ENCODE peak calls at places on chromosomes 1 and 21, in eight cellular contexts. K, T, H, B, R, J, C and L are unnamed samples.

GRCh38 chr1:43565600-43566360 is 35.1 kb downstream of the PTPRF start:
- DNase-seq in K (no peak), T (peak), H (no peak), B (peak), R (no peak), J (no peak), C (peak), L (peak)

GRCh38 chr1:3584915-3585314 is 26.4 kb downstream of the MEGF6 start:
- DNase-seq in K (no peak), T (no peak), H (no peak), B (no peak), R (no peak), J (no peak), C (no peak), L (no peak)

GRCh38 chr21:31447477-31447876 is 103.4 kb upstream of the TIAM1 start:
- DNase-seq in K (no peak), T (no peak), H (no peak), B (no peak), R (no peak), J (no peak), C (peak), L (peak)

GRCh38 chr1:232873931-232874330 is 68.7 kb downstream of the MAP10 start:
- DNase-seq in K (peak), T (no peak), H (no peak), B (no peak), R (no peak), J (no peak), C (no peak), L (no peak)

GRCh38 chr1:198333744-198334143 is 176.9 kb downstream of the NEK7 start:
- DNase-seq in K (peak), T (no peak), H (no peak), B (peak), R (no peak), J (no peak), C (peak), L (peak)

GRCh38 chr1:106700151-106700550 is 356.3 kb upstream of the PRMT6 start:
- DNase-seq in K (no peak), T (no peak), H (no peak), B (peak), R (no peak), J (no peak), C (no peak), L (peak)

GRCh38 chr1:152049291-152050073 is 12.7 kb upstream of the S100A11 start:
- DNase-seq in K (peak), T (no peak), H (no peak), B (peak), R (no peak), J (peak), C (peak), L (peak)

GRCh38 chr1:20654104-20654690 is 7.0 kb downstream of the DDOST start:
- DNase-seq in K (no peak), T (no peak), H (no peak), B (peak), R (no peak), J (no peak), C (peak), L (peak)

GRCh38 chr1:53080769-53081168 is 18.8 kb downstream of the PODN start:
- DNase-seq in K (no peak), T (no peak), H (no peak), B (no peak), R (no peak), J (no peak), C (no peak), L (no peak)

GRCh38 chr1:117674521-117675400 is 68.9 kb downstream of the TENT5C start:
- DNase-seq in K (no peak), T (no peak), H (peak), B (no peak), R (peak), J (peak), C (peak), L (peak)

GRCh38 chr1:6358757-6359567 is 34.6 kb downstream of the ACOT7 start:
- DNase-seq in K (peak), T (peak), H (no peak), B (peak), R (no peak), J (no peak), C (peak), L (peak)

GRCh38 chr1:56072310-56072709 is 507.1 kb downstream of the PLPP3 start:
- DNase-seq in K (no peak), T (no peak), H (no peak), B (no peak), R (no peak), J (no peak), C (no peak), L (no peak)

GRCh38 chr1:59564192-59564891 is 250.4 kb upstream of the HOOK1 start:
- DNase-seq in K (no peak), T (no peak), H (no peak), B (no peak), R (no peak), J (no peak), C (peak), L (no peak)

GRCh38 chr21:15036189-15036588 is 28.6 kb downstream of the NRIP1 start:
- DNase-seq in K (no peak), T (no peak), H (no peak), B (no peak), R (no peak), J (no peak), C (no peak), L (no peak)

GRCh38 chr21:15037894-15038293 is 26.9 kb downstream of the NRIP1 start:
- DNase-seq in K (no peak), T (no peak), H (no peak), B (no peak), R (no peak), J (no peak), C (no peak), L (no peak)

GRCh38 chr21:15039607-15040299 is 25.0 kb downstream of the NRIP1 start:
- DNase-seq in K (no peak), T (no peak), H (no peak), B (no peak), R (no peak), J (no peak), C (no peak), L (no peak)

GRCh38 chr21:15034126-15034848 is 30.5 kb downstream of the NRIP1 start:
- DNase-seq in K (no peak), T (no peak), H (no peak), B (peak), R (no peak), J (no peak), C (peak), L (peak)

DNA sequence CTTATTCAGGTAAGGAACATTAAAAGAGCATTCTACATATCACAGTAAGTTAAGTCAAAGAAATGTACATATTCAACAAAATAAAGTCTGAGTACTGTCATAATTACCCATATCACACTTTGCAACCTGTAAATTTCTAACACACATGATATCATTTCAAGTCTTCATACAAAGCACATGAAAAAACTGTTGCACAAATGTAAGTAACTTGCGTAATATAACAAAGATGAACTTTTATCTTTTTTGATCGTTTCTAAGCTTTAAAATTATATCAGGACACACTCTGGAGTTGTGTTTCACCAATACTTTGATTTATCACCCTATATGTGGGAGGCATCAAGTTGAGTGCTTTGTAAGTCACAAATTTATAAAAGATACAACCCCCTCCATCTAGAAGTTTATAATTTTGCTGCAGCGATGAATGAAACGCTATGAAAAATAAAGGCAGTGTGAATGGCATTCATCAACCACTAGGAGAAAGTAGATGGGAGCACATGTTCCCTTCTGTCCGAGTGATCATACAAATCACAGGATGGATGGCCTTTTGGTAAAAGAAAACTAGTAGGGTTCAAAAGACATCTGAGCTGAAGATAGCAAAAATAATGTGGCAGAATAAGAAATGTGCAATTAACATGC is 27.6 kb downstream of the NRIP1 start:
- DNase-seq in K (no peak), T (no peak), H (no peak), B (no peak), R (no peak), J (no peak), C (no peak), L (no peak)
- TF ChIP-seq CTCF in K (no peak), T (no peak), H (no peak), B (no peak), R (no peak), J (no peak), C (no peak), L (no peak)

GRCh38 chr1:38585038-38585420 is 274.5 kb downstream of the RRAGC start:
- DNase-seq in K (no peak), T (no peak), H (no peak), B (no peak), R (no peak), J (no peak), C (no peak), L (no peak)
- H3K4me3 ChIP-seq in K (no peak), T (no peak), H (no peak), B (no peak), R (no peak), J (no peak), C (no peak), L (no peak)

DNA sequence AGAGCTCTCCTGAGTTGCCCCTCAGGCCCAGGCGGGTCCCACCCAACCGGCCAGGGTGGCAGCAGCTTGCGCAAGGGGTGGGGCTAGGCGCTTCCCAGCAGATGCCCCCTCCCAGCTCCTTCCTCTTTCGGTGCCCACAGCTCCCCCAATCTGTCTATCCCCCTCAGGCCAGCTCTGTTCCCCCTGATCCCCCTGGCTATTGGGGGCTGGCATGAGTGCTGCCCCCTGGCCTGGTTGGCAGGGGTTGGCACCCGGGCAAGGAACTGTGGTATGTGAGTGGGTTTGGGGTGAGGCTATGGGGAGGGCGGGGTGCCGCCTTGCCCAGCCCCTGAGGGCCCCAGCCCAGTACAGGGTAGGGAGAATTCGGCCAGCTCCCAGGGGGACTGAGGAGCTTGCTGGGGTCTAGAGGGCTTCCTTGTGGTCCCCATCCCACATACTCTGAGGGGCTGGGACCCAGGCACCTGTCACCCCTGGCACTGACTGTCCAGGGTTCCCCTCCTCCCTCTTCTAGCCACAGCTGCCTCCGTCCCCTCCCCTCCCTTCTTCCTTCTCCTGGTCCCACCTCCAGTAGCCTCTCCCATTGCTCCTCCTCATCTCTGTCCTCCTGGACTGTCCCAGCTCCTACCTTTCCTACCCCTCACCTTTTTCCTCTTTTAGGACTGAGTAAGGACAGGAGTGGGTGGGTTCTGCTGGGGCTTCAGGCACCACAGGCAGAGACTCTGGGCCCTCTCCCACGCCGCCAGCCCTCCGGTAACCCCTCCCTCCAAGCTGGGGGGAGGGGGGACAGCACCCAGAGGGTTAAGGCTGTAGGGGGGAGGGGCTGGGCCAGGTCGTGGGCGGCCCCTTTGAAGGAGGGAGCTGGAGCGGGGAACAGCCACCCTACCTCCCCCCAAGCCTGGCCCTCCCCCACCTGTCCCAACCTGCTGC is 5.7 kb downstream of the ZBTB7B start:
- DNase-seq in K (no peak), T (no peak), H (no peak), B (no peak), R (no peak), J (no peak), C (no peak), L (no peak)
- TF ChIP-seq CTCF in K (no peak), T (no peak), H (no peak), B (no peak), R (no peak), J (no peak), C (no peak), L (no peak)

GRCh38 chr1:24493785-24494184 is 8.9 kb upstream of the RCAN3 start:
- DNase-seq in K (no peak), T (no peak), H (no peak), B (no peak), R (no peak), J (no peak), C (no peak), L (no peak)

GRCh38 chr1:24489674-24490073 is 13.0 kb upstream of the RCAN3 start:
- DNase-seq in K (no peak), T (no peak), H (no peak), B (no peak), R (no peak), J (no peak), C (no peak), L (no peak)

GRCh38 chr1:24490101-24490781 is 12.4 kb upstream of the RCAN3 start:
- DNase-seq in K (no peak), T (no peak), H (no peak), B (no peak), R (no peak), J (no peak), C (no peak), L (no peak)

GRCh38 chr1:24487455-24487854 is 15.2 kb upstream of the RCAN3 start:
- DNase-seq in K (no peak), T (no peak), H (no peak), B (no peak), R (no peak), J (no peak), C (no peak), L (no peak)

GRCh38 chr1:24491577-24492360 is 10.9 kb upstream of the RCAN3 start:
- DNase-seq in K (no peak), T (peak), H (no peak), B (no peak), R (no peak), J (peak), C (no peak), L (no peak)
- H3K4me3 ChIP-seq in K (no peak), T (no peak), H (no peak), B (no peak), R (no peak), J (no peak), C (no peak), L (no peak)

DNA sequence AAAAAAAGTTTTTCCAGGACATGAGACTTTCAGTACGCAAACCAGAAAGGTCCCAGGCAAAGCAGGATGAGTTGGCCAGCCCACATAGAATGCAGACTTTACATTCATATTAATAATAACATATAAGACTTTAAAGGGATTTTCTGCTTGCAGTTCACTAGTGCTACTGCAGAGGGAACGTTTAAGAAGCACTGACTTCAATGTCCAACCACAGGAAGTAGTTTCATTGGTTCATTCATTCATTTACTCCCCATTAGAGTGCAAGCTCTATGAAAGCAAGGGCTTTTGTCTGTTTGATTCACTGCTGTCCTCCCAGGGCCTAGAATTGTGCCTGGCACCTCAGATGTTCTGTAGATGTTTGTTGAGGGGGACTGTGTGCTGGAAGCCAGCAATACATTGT is 11.8 kb upstream of the SERINC2 start:
- DNase-seq in K (no peak), T (no peak), H (no peak), B (no peak), R (no peak), J (no peak), C (no peak), L (no peak)
- TF ChIP-seq CTCF in K (peak), T (no peak), H (no peak), B (no peak), R (no peak), J (no peak), C (peak), L (peak)

GRCh38 chr1:1239247-1239623 is 7.2 kb downstream of the B3GALT6 start:
- DNase-seq in K (no peak), T (no peak), H (no peak), B (no peak), R (no peak), J (no peak), C (no peak), L (no peak)

GRCh38 chr1:1237874-1238701 is 6.1 kb downstream of the B3GALT6 start:
- DNase-seq in K (peak), T (no peak), H (no peak), B (no peak), R (no peak), J (no peak), C (no peak), L (no peak)

GRCh38 chr1:1239624-1240347 is 6.7 kb downstream of the C1QTNF12 start:
- DNase-seq in K (no peak), T (peak), H (no peak), B (no peak), R (no peak), J (no peak), C (no peak), L (no peak)

GRCh38 chr1:1236945-1237873 is 5.2 kb downstream of the B3GALT6 start:
- DNase-seq in K (no peak), T (no peak), H (peak), B (no peak), R (no peak), J (no peak), C (no peak), L (no peak)

DNA sequence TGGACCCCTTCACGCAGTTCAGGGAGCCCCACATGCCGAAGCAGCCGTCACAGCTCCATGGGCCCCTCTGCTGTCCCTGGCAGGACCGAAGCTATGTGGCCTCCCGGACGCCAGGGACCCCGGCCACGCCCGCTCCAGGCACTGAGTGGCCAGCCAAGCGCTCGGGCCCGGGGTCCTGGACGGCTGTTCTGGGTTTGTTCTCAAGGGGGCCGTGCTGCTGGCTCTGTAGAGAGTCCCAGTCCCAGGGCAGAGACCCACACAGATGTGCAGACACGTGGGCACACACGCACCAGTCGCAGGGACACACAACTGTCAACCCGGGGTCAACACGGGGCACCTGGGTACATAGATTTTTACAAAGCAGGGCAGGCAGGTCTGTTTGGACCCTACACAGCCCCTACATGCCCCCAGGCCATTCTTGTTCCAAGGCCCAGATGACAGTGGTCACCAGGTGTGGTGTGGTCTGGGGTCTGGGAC is 6.7 kb downstream of the B3GALT6 start:
- DNase-seq in K (no peak), T (no peak), H (no peak), B (no peak), R (no peak), J (no peak), C (no peak), L (no peak)
- H3K4me3 ChIP-seq in K (no peak), T (no peak), H (no peak), B (no peak), R (no peak), J (no peak), C (no peak), L (no peak)

DNA sequence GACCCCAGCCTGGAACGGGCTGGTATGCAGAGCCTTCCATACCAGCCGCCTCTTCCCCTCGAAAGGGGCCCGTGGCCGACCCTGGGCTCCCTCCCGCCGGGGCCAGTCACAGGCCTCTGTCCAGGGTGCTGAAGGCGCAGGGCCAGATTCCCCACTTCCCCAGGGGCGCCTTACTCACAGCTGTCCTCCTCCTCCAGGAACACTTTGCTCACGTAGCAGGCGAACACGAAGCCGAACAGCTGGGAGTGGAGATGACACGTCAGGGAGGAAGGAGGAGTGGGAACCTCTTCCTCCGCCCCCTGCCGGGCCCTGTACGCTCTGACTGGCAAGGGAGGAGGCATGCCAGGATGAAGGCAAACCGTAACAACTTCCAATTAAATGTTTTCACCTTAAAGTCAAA is 57.3 kb downstream of the NKAIN1 start:
- DNase-seq in K (peak), T (peak), H (peak), B (peak), R (no peak), J (peak), C (peak), L (peak)
- TF ChIP-seq CTCF in K (peak), T (no peak), H (peak), B (peak), R (no peak), J (peak), C (peak), L (peak)

DNA sequence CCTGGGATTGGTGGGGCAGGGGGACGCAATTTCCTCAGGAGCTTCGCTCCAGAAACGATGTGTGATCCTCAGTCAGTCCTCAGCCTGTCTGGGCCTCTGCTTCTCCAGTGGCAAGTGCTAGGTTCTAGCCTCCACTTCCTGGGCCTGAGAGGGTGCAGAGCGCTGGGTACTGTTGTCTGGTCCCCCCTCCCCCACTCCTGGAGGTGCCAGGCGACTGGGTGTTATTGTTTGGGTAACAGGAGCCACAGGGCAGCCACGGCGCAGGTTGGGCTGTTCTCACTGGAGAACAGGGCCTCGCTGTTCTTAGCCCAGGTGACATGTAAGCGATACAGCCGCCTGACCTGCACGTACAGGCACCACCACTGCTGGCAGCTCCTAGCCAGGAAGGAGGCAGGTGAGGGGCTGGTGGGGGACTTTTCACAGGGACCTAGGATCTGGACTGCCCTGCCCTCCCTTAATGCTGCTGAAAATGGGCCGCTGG is 2.1 kb downstream of the RPS6KA1 start:
- DNase-seq in K (peak), T (no peak), H (peak), B (no peak), R (no peak), J (no peak), C (no peak), L (no peak)
- H3K4me3 ChIP-seq in K (peak), T (peak), H (peak), B (no peak), R (peak), J (peak), C (no peak), L (no peak)